ENCODE peak calls at places on chromosomes 16 and 17, in five cellular contexts. One of them, this sample, is unnamed.
A peak's percentile ranks its signal among the peaks of the same experiment; 100 is the strongest.

GRCh38 chr17:63492940-63493339 is 16.1 kb downstream of the ACE start:
- DNase-seq in tibial nerve: no peak
- DNase-seq in OCI-LY7: no peak
- DNase-seq in CD8-positive, alpha-beta memory T cell: no peak
- DNase-seq in adrenal gland: no peak
- DNase-seq in this sample: no peak

GRCh38 chr16:83744521-83744981 is 63.2 kb upstream of the HSBP1 start:
- DNase-seq in CD8-positive, alpha-beta memory T cell: no peak
- DNase-seq in tibial nerve: no peak
- DNase-seq in adrenal gland: peak; percentile 70
- DNase-seq in OCI-LY7: no peak
- DNase-seq in this sample: no peak

GRCh38 chr17:62630365-62631085 is 3.1 kb downstream of the MRC2 start:
- DNase-seq in OCI-LY7: no peak
- DNase-seq in tibial nerve: no peak
- DNase-seq in CD8-positive, alpha-beta memory T cell: no peak
- DNase-seq in adrenal gland: no peak
- DNase-seq in this sample: no peak

GRCh38 chr16:578870-579405 is 9.2 kb downstream of the PIGQ start:
- DNase-seq in OCI-LY7: peak; percentile 77
- DNase-seq in tibial nerve: peak; percentile 51
- DNase-seq in adrenal gland: peak; percentile 78
- DNase-seq in CD8-positive, alpha-beta memory T cell: peak; percentile 74
- DNase-seq in this sample: peak; percentile 82

GRCh38 chr17:52159810-52160578 is 1.5 kb upstream of the CA10 start:
- DNase-seq in adrenal gland: no peak
- DNase-seq in OCI-LY7: no peak
- DNase-seq in CD8-positive, alpha-beta memory T cell: no peak
- DNase-seq in tibial nerve: no peak
- DNase-seq in this sample: no peak

GRCh38 chr17:2694381-2695242 is 17.0 kb downstream of the CLUH start:
- DNase-seq in adrenal gland: no peak
- DNase-seq in OCI-LY7: no peak
- DNase-seq in tibial nerve: no peak
- DNase-seq in CD8-positive, alpha-beta memory T cell: no peak
- DNase-seq in this sample: peak; percentile 58

GRCh38 chr17:4573682-4574081 is 10.6 kb upstream of the SMTNL2 start:
- DNase-seq in OCI-LY7: no peak
- DNase-seq in tibial nerve: no peak
- DNase-seq in adrenal gland: peak; percentile 94
- DNase-seq in CD8-positive, alpha-beta memory T cell: peak; percentile 71
- DNase-seq in this sample: no peak

GRCh38 chr16:14681115-14681514 is 13.0 kb downstream of the PLA2G10 start:
- DNase-seq in OCI-LY7: no peak
- DNase-seq in tibial nerve: no peak
- DNase-seq in CD8-positive, alpha-beta memory T cell: no peak
- DNase-seq in adrenal gland: no peak
- DNase-seq in this sample: no peak

GRCh38 chr17:29135464-29135863 is 44.7 kb downstream of the MYO18A start:
- DNase-seq in tibial nerve: no peak
- DNase-seq in OCI-LY7: no peak
- DNase-seq in CD8-positive, alpha-beta memory T cell: no peak
- DNase-seq in adrenal gland: no peak
- DNase-seq in this sample: no peak

GRCh38 chr17:4852504-4853075 is 19.4 kb downstream of the MINK1 start:
- DNase-seq in adrenal gland: no peak
- DNase-seq in OCI-LY7: no peak
- DNase-seq in CD8-positive, alpha-beta memory T cell: peak; percentile 66
- DNase-seq in tibial nerve: no peak
- DNase-seq in this sample: no peak

GRCh38 chr17:19316756-19317358 is 45.7 kb downstream of the B9D1 start:
- DNase-seq in CD8-positive, alpha-beta memory T cell: no peak
- DNase-seq in adrenal gland: no peak
- DNase-seq in tibial nerve: no peak
- DNase-seq in OCI-LY7: no peak
- DNase-seq in this sample: no peak

GRCh38 chr17:61627658-61628057 is 36.6 kb upstream of the NACA2 start:
- DNase-seq in OCI-LY7: no peak
- DNase-seq in adrenal gland: no peak
- DNase-seq in tibial nerve: no peak
- DNase-seq in CD8-positive, alpha-beta memory T cell: no peak
- DNase-seq in this sample: no peak

GRCh38 chr16:66428682-66429251 is 1.7 kb downstream of the BEAN1 start:
- DNase-seq in CD8-positive, alpha-beta memory T cell: no peak
- DNase-seq in adrenal gland: peak; percentile 4
- DNase-seq in OCI-LY7: no peak
- DNase-seq in tibial nerve: no peak
- DNase-seq in this sample: no peak

GRCh38 chr17:8176197-8176940 is at the start of gene TMEM107:
- DNase-seq in tibial nerve: peak; percentile 80
- DNase-seq in CD8-positive, alpha-beta memory T cell: peak; percentile 92
- DNase-seq in OCI-LY7: peak; percentile 91
- DNase-seq in adrenal gland: peak; percentile 84
- DNase-seq in this sample: peak; percentile 85

GRCh38 chr16:58814348-58814801 is 80.3 kb upstream of the GOT2 start:
- DNase-seq in OCI-LY7: peak; percentile 40
- DNase-seq in tibial nerve: no peak
- DNase-seq in adrenal gland: peak; percentile 21
- DNase-seq in CD8-positive, alpha-beta memory T cell: no peak
- DNase-seq in this sample: peak; percentile 36

GRCh38 chr16:70551788-70552187 is 28.2 kb downstream of the SF3B3 start:
- DNase-seq in OCI-LY7: no peak
- DNase-seq in CD8-positive, alpha-beta memory T cell: no peak
- DNase-seq in tibial nerve: no peak
- DNase-seq in adrenal gland: no peak
- DNase-seq in this sample: no peak

GRCh38 chr16:87062569-87063442 is 254.4 kb downstream of the C16orf95 start:
- DNase-seq in CD8-positive, alpha-beta memory T cell: no peak
- DNase-seq in tibial nerve: peak; percentile 60
- DNase-seq in adrenal gland: peak; percentile 49
- DNase-seq in OCI-LY7: peak; percentile 80
- DNase-seq in this sample: peak; percentile 73

GRCh38 chr17:28946239-28946638 is 5.1 kb downstream of the PHF12 start:
- DNase-seq in OCI-LY7: no peak
- DNase-seq in CD8-positive, alpha-beta memory T cell: no peak
- DNase-seq in adrenal gland: no peak
- DNase-seq in tibial nerve: no peak
- DNase-seq in this sample: no peak

GRCh38 chr16:86073103-86073625 is 174.2 kb downstream of the IRF8 start:
- DNase-seq in CD8-positive, alpha-beta memory T cell: peak; percentile 18
- DNase-seq in tibial nerve: no peak
- DNase-seq in OCI-LY7: no peak
- DNase-seq in adrenal gland: no peak
- DNase-seq in this sample: no peak

GRCh38 chr17:82967268-82968032 is 112.0 kb upstream of the METRNL start:
- DNase-seq in adrenal gland: no peak
- DNase-seq in OCI-LY7: peak; percentile 85
- DNase-seq in tibial nerve: no peak
- DNase-seq in CD8-positive, alpha-beta memory T cell: no peak
- DNase-seq in this sample: no peak

GRCh38 chr17:74864866-74865395 is 5.2 kb upstream of the GRIN2C start:
- DNase-seq in tibial nerve: peak; percentile 74
- DNase-seq in adrenal gland: peak; percentile 80
- DNase-seq in OCI-LY7: peak; percentile 79
- DNase-seq in CD8-positive, alpha-beta memory T cell: peak; percentile 75
- DNase-seq in this sample: peak; percentile 82

GRCh38 chr17:19978803-19979202 is 1.2 kb upstream of the AKAP10 start:
- DNase-seq in CD8-positive, alpha-beta memory T cell: no peak
- DNase-seq in OCI-LY7: no peak
- DNase-seq in tibial nerve: no peak
- DNase-seq in adrenal gland: no peak
- DNase-seq in this sample: no peak

GRCh38 chr17:27466748-27467375 is 10.6 kb downstream of the KSR1 start:
- DNase-seq in adrenal gland: no peak
- DNase-seq in OCI-LY7: no peak
- DNase-seq in tibial nerve: no peak
- DNase-seq in CD8-positive, alpha-beta memory T cell: peak; percentile 64
- DNase-seq in this sample: no peak

GRCh38 chr16:50653633-50654524 is 27.2 kb downstream of the SNX20 start:
- DNase-seq in tibial nerve: no peak
- DNase-seq in OCI-LY7: no peak
- DNase-seq in adrenal gland: no peak
- DNase-seq in CD8-positive, alpha-beta memory T cell: no peak
- DNase-seq in this sample: peak; percentile 91

GRCh38 chr16:31416371-31416770 is 11.8 kb downstream of the COX6A2 start:
- DNase-seq in adrenal gland: no peak
- DNase-seq in CD8-positive, alpha-beta memory T cell: no peak
- DNase-seq in tibial nerve: no peak
- DNase-seq in OCI-LY7: no peak
- DNase-seq in this sample: no peak

GRCh38 chr17:72244942-72245341 is 124.1 kb downstream of the SOX9 start:
- DNase-seq in OCI-LY7: no peak
- DNase-seq in adrenal gland: no peak
- DNase-seq in tibial nerve: no peak
- DNase-seq in CD8-positive, alpha-beta memory T cell: no peak
- DNase-seq in this sample: no peak

GRCh38 chr16:31138621-31139578 is 3.4 kb upstream of the PRSS8 start:
- DNase-seq in OCI-LY7: no peak
- DNase-seq in CD8-positive, alpha-beta memory T cell: no peak
- DNase-seq in tibial nerve: no peak
- DNase-seq in adrenal gland: peak; percentile 92
- DNase-seq in this sample: peak; percentile 95

GRCh38 chr16:5965321-5965720 is 867.7 kb upstream of the EEF2KMT start:
- DNase-seq in OCI-LY7: no peak
- DNase-seq in CD8-positive, alpha-beta memory T cell: no peak
- DNase-seq in tibial nerve: no peak
- DNase-seq in adrenal gland: no peak
- DNase-seq in this sample: no peak

GRCh38 chr16:57764341-57765159 is 29.0 kb downstream of the KATNB1 start:
- DNase-seq in adrenal gland: peak; percentile 75
- DNase-seq in OCI-LY7: peak; percentile 79
- DNase-seq in CD8-positive, alpha-beta memory T cell: no peak
- DNase-seq in tibial nerve: no peak
- DNase-seq in this sample: peak; percentile 47

GRCh38 chr17:32854177-32854576 is 22.7 kb downstream of the MYO1D start:
- DNase-seq in OCI-LY7: no peak
- DNase-seq in CD8-positive, alpha-beta memory T cell: no peak
- DNase-seq in tibial nerve: no peak
- DNase-seq in adrenal gland: no peak
- DNase-seq in this sample: no peak

GRCh38 chr16:4388275-4389021 is 16.8 kb downstream of the VASN start:
- DNase-seq in adrenal gland: no peak
- DNase-seq in tibial nerve: no peak
- DNase-seq in CD8-positive, alpha-beta memory T cell: no peak
- DNase-seq in OCI-LY7: no peak
- DNase-seq in this sample: no peak
- H3K4me1 ChIP-seq in adrenal gland: peaks cover 9% of the 10 kb centered on the region
- H3K4me1 ChIP-seq in tibial nerve: peaks cover 97% of the 10 kb centered on the region
- H3K4me1 ChIP-seq in CD8-positive, alpha-beta memory T cell: no peaks in the 10 kb centered on the region
- H3K4me1 ChIP-seq in OCI-LY7: peaks cover 7% of the 10 kb centered on the region
- H3K4me1 ChIP-seq in this sample: no peaks in the 10 kb centered on the region

GRCh38 chr17:38740806-38741205 is 7.3 kb downstream of the PCGF2 start:
- DNase-seq in adrenal gland: no peak
- DNase-seq in tibial nerve: no peak
- DNase-seq in CD8-positive, alpha-beta memory T cell: no peak
- DNase-seq in OCI-LY7: no peak
- DNase-seq in this sample: no peak

GRCh38 chr17:38743556-38744171 is 4.5 kb downstream of the PCGF2 start:
- DNase-seq in CD8-positive, alpha-beta memory T cell: no peak
- DNase-seq in adrenal gland: no peak
- DNase-seq in tibial nerve: no peak
- DNase-seq in OCI-LY7: peak; percentile 35
- DNase-seq in this sample: no peak

GRCh38 chr17:38742431-38743308 is 5.5 kb downstream of the PCGF2 start:
- DNase-seq in adrenal gland: peak; percentile 69
- DNase-seq in CD8-positive, alpha-beta memory T cell: no peak
- DNase-seq in OCI-LY7: peak; percentile 66
- DNase-seq in tibial nerve: no peak
- DNase-seq in this sample: peak; percentile 78

GRCh38 chr17:38741443-38741842 is 6.7 kb downstream of the PCGF2 start:
- DNase-seq in CD8-positive, alpha-beta memory T cell: no peak
- DNase-seq in OCI-LY7: no peak
- DNase-seq in tibial nerve: no peak
- DNase-seq in adrenal gland: no peak
- DNase-seq in this sample: no peak

GRCh38 chr17:38741853-38742421 is 6.2 kb downstream of the PCGF2 start:
- DNase-seq in CD8-positive, alpha-beta memory T cell: no peak
- DNase-seq in adrenal gland: no peak
- DNase-seq in tibial nerve: no peak
- DNase-seq in OCI-LY7: no peak
- DNase-seq in this sample: peak; percentile 89
- H3K4me1 ChIP-seq in CD8-positive, alpha-beta memory T cell: peaks cover 5% of the 10 kb centered on the region
- H3K4me1 ChIP-seq in adrenal gland: peaks cover 16% of the 10 kb centered on the region
- H3K4me1 ChIP-seq in tibial nerve: peaks cover 65% of the 10 kb centered on the region
- H3K4me1 ChIP-seq in OCI-LY7: peaks cover 55% of the 10 kb centered on the region
- H3K4me1 ChIP-seq in this sample: peaks cover 33% of the 10 kb centered on the region

GRCh38 chr17:41779954-41780353 is 6.6 kb downstream of the JUP start:
- DNase-seq in OCI-LY7: no peak
- DNase-seq in tibial nerve: no peak
- DNase-seq in adrenal gland: no peak
- DNase-seq in CD8-positive, alpha-beta memory T cell: no peak
- DNase-seq in this sample: no peak

GRCh38 chr17:41781404-41782110 is 5.0 kb downstream of the JUP start:
- DNase-seq in OCI-LY7: no peak
- DNase-seq in CD8-positive, alpha-beta memory T cell: no peak
- DNase-seq in adrenal gland: no peak
- DNase-seq in tibial nerve: no peak
- DNase-seq in this sample: no peak

GRCh38 chr17:41785091-41785875 is 1.2 kb downstream of the JUP start:
- DNase-seq in CD8-positive, alpha-beta memory T cell: no peak
- DNase-seq in OCI-LY7: peak; percentile 73
- DNase-seq in adrenal gland: no peak
- DNase-seq in tibial nerve: no peak
- DNase-seq in this sample: no peak

GRCh38 chr17:41784207-41784744 is 2.2 kb downstream of the JUP start:
- DNase-seq in adrenal gland: no peak
- DNase-seq in tibial nerve: no peak
- DNase-seq in OCI-LY7: no peak
- DNase-seq in CD8-positive, alpha-beta memory T cell: no peak
- DNase-seq in this sample: no peak

GRCh38 chr17:41782142-41782541 is 4.4 kb downstream of the JUP start:
- DNase-seq in tibial nerve: no peak
- DNase-seq in OCI-LY7: no peak
- DNase-seq in adrenal gland: no peak
- DNase-seq in CD8-positive, alpha-beta memory T cell: no peak
- DNase-seq in this sample: no peak
- H3K4me1 ChIP-seq in tibial nerve: peaks cover 73% of the 10 kb centered on the region
- H3K4me1 ChIP-seq in OCI-LY7: peaks cover 34% of the 10 kb centered on the region
- H3K4me1 ChIP-seq in adrenal gland: no peaks in the 10 kb centered on the region
- H3K4me1 ChIP-seq in CD8-positive, alpha-beta memory T cell: peaks cover 15% of the 10 kb centered on the region
- H3K4me1 ChIP-seq in this sample: peaks cover 52% of the 10 kb centered on the region

GRCh38 chr17:39663688-39664580 is 1.2 kb upstream of the TCAP start:
- DNase-seq in OCI-LY7: no peak
- DNase-seq in adrenal gland: no peak
- DNase-seq in CD8-positive, alpha-beta memory T cell: no peak
- DNase-seq in tibial nerve: no peak
- DNase-seq in this sample: no peak
- H3K4me1 ChIP-seq in OCI-LY7: peaks cover 4% of the 10 kb centered on the region
- H3K4me1 ChIP-seq in adrenal gland: peaks cover 19% of the 10 kb centered on the region
- H3K4me1 ChIP-seq in CD8-positive, alpha-beta memory T cell: peaks cover 11% of the 10 kb centered on the region
- H3K4me1 ChIP-seq in tibial nerve: peaks cover 100% of the 10 kb centered on the region
- H3K4me1 ChIP-seq in this sample: no peaks in the 10 kb centered on the region